ENCODE peak calls at places on chromosome 1, in nine cellular contexts. F, D, A, N, Q, G, K, X and R are unnamed samples.
A peak's percentile ranks its signal among the peaks of the same experiment; 100 is the strongest.

GRCh38 chr1:220521755-220522154 is 6.2 kb upstream of the MARK1 start:
- DNase-seq in F (no peak), D (no peak), A (no peak), N (no peak), Q (no peak), G (peak; percentile 83), K (no peak), X (no peak), R (peak; percentile 84)

GRCh38 chr1:231883382-231883781 is 256.8 kb downstream of the DISC1 start:
- DNase-seq in F (no peak), D (no peak), A (no peak), N (no peak), Q (no peak), G (no peak), K (no peak), X (no peak), R (no peak)

GRCh38 chr1:53139911-53140310 is 2.5 kb downstream of the SLC1A7 start:
- DNase-seq in F (peak; percentile 85), D (no peak), A (no peak), N (no peak), Q (no peak), G (peak; percentile 16), K (no peak), X (no peak), R (peak; percentile 29)

GRCh38 chr1:193321242-193321842 is 134.9 kb upstream of the B3GALT2 start:
- DNase-seq in F (peak; percentile 18), D (no peak), A (no peak), N (no peak), Q (no peak), G (no peak), K (no peak), X (no peak), R (no peak)

GRCh38 chr1:225849905-225850304 is 32.3 kb downstream of the TMEM63A start:
- DNase-seq in F (no peak), D (no peak), A (no peak), N (peak; percentile 72), Q (no peak), G (no peak), K (no peak), X (no peak), R (no peak)

GRCh38 chr1:44806025-44806703 is 987 bp downstream of the DYNLT4 start:
- DNase-seq in F (no peak), D (peak; percentile 26), A (no peak), N (no peak), Q (peak; percentile 12), G (no peak), K (no peak), X (peak; percentile 70), R (no peak)

GRCh38 chr1:49298304-49298703 is 521.6 kb upstream of the BEND5 start:
- DNase-seq in F (no peak), D (no peak), A (no peak), N (no peak), Q (no peak), G (no peak), K (no peak), X (no peak), R (no peak)

GRCh38 chr1:2213576-2214505 is 14.3 kb upstream of the SKI start:
- DNase-seq in F (peak; percentile 89), D (peak; percentile 86), A (no peak), N (no peak), Q (no peak), G (no peak), K (peak; percentile 62), X (peak; percentile 88), R (no peak)

GRCh38 chr1:208069317-208069716 is 158.4 kb upstream of the CD34 start:
- DNase-seq in F (no peak), D (no peak), A (no peak), N (no peak), Q (no peak), G (no peak), K (no peak), X (no peak), R (no peak)

GRCh38 chr1:234923626-234924025 is 205.0 kb downstream of the TOMM20 start:
- DNase-seq in F (no peak), D (no peak), A (no peak), N (no peak), Q (no peak), G (no peak), K (no peak), X (no peak), R (no peak)

GRCh38 chr1:192575499-192576189 is at the start of gene RGS1:
- DNase-seq in F (no peak), D (peak; percentile 16), A (no peak), N (no peak), Q (no peak), G (no peak), K (peak; percentile 31), X (peak; percentile 66), R (no peak)

GRCh38 chr1:244046907-244047738 is 4.0 kb upstream of the ZBTB18 start:
- DNase-seq in F (peak; percentile 32), D (no peak), A (no peak), N (peak; percentile 28), Q (no peak), G (peak; percentile 6), K (peak; percentile 25), X (no peak), R (peak; percentile 23)

GRCh38 chr1:17875882-17876280 is 120.7 kb downstream of the ACTL8 start:
- DNase-seq in F (no peak), D (peak; percentile 42), A (no peak), N (no peak), Q (no peak), G (no peak), K (no peak), X (peak; percentile 39), R (no peak)

GRCh38 chr1:63615809-63616420 is 22.7 kb downstream of the PGM1 start:
- DNase-seq in F (peak; percentile 87), D (no peak), A (no peak), N (peak; percentile 73), Q (peak; percentile 43), G (peak; percentile 77), K (peak; percentile 79), X (no peak), R (peak; percentile 64)

GRCh38 chr1:47187926-47188250 is 1.9 kb downstream of the PDZK1IP1 start:
- DNase-seq in F (no peak), D (no peak), A (peak; percentile 51), N (no peak), Q (no peak), G (no peak), K (no peak), X (no peak), R (no peak)

GRCh38 chr1:61322008-61322744 is 239.8 kb downstream of the NFIA start:
- DNase-seq in F (no peak), D (no peak), A (no peak), N (no peak), Q (no peak), G (peak; percentile 90), K (no peak), X (no peak), R (peak; percentile 88)

GRCh38 chr1:155695608-155696007 is 6.7 kb downstream of the DAP3 start:
- DNase-seq in F (no peak), D (no peak), A (no peak), N (no peak), Q (no peak), G (no peak), K (no peak), X (no peak), R (no peak)

DNA sequence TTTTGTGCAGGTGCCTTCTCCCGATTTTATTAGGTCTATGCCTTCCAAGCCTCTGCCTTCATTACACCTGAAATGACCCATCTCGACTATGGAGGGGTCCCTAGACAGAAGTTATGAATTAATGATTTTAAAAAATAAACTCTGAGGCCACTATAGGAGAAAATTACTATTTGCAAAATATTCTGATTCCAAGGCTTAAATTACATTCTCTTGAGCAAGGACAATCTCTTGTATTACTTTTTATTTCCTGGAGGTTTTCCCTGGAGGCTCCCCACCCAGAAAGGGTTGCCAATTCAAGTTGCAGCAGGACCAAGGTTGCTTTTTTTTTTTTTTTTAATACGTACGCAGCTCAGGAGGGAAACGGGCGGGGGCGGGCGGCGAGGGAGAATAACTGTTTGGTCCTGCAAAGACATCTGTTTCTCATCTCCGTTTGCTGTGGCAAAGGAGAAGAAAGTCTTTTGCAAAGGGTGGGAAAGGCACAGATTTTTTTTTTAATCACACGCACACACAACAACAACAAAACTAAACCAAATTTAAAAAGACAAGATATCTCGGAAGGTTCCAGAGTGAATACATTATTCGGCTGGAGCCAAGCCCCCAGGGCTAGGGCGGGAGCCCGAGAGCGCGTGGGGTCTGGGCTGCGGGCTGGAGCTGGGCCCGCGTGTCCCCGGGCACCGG is 611 bp upstream of the SERTAD4 start:
- DNase-seq in F (peak; percentile 65), D (peak; percentile 57), A (no peak), N (no peak), Q (no peak), G (peak; percentile 80), K (no peak), X (no peak), R (peak; percentile 78)
- TF ChIP-seq CTCF in F (no peak), D (no peak), A (no peak), N (no peak), Q (no peak), G (no peak), K (no peak), X (no peak), R (no peak)

GRCh38 chr1:27725374-27726172 is at the start of gene FAM76A:
- DNase-seq in F (peak; percentile 100), D (peak; percentile 100), A (peak; percentile 100), N (peak; percentile 100), Q (peak; percentile 99), G (peak; percentile 100), K (peak; percentile 99), X (peak; percentile 100), R (peak; percentile 95)
- TF ChIP-seq CTCF in F (peak; percentile 19), D (peak; percentile 58), A (peak; percentile 40), N (peak; percentile 69), Q (peak; percentile 36), G (peak; percentile 39), K (peak; percentile 48), X (peak; percentile 63), R (peak; percentile 59)

DNA sequence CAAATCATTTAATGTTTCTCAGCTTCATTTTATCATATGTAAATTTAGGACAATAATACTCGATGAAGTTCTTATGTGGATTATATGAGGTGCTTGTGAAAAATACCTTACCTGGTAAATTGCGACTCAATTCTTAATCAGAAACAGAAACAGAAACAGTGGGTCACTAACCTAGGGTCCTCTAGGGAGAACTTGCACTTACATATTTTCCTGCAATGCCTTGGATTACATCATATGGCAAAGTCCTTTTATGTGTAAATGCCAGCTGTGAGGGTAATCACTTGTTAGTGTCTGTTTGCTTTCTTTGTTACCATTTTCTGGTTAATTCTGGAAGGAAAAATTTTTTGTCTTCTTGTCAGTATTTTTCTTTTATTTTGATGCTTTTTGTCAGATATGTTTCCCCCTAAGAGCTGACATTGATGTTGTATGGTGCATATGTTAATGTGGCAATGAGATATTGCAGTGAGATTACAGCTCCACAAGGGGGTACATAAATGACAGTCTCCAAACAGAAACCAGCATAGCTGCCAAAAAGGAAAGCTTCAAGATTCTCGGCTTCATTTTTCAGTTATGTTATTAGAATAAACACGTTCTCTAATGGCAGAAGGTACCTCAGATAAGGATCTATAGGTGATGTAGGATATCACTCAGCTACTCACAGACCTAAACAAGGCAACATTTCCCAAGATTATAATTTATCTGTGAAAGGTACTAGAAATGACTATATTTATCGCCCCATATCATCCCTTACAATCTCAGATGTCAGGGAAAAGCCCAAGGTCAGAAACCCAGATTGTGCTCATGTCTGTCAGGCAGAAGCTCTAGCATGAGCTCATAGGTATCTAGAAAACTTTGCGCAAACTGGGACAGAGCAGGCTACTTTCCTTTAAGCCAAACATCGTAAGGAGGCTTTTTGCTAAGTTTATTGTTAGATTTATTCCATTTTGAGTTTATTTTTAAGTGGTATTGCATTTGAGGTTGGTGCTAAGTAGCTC is 119.9 kb downstream of the FASLG start:
- DNase-seq in F (peak; percentile 8), D (no peak), A (no peak), N (no peak), Q (no peak), G (no peak), K (no peak), X (no peak), R (no peak)
- TF ChIP-seq CTCF in F (peak; percentile 10), D (no peak), A (peak; percentile 32), N (no peak), Q (no peak), G (no peak), K (no peak), X (peak; percentile 19), R (no peak)

GRCh38 chr1:214319930-214320329 is 39.0 kb downstream of the SMYD2 start:
- DNase-seq in F (no peak), D (no peak), A (no peak), N (no peak), Q (no peak), G (no peak), K (no peak), X (no peak), R (no peak)
- TF ChIP-seq CTCF in F (peak; percentile 23), D (peak; percentile 30), A (peak; percentile 55), N (no peak), Q (peak; percentile 46), G (peak; percentile 12), K (no peak), X (no peak), R (no peak)